ENCODE peak calls at places on chromosomes 6 and 20, in nine cellular contexts. B, V, Z, G, U, E, A, W and H are unnamed samples.

GRCh38 chr6:102051001-102051400 is 657.5 kb downstream of the GRIK2 start:
- DNase-seq in B (no peak), V (no peak), Z (no peak), G (no peak), U (no peak), E (no peak), A (no peak), W (no peak), H (no peak)

GRCh38 chr6:55528624-55529023 is 50.4 kb downstream of the HMGCLL1 start:
- DNase-seq in B (peak; percentile 5), V (peak; percentile 35), Z (peak; percentile 51), G (peak; percentile 46), U (peak; percentile 46), E (peak; percentile 18), A (peak; percentile 66), W (no peak), H (no peak)

GRCh38 chr6:10695086-10695657 is 400 bp downstream of the PAK1IP1 start:
- DNase-seq in B (no peak), V (no peak), Z (no peak), G (no peak), U (no peak), E (no peak), A (peak; percentile 9), W (no peak), H (no peak)

GRCh38 chr6:129469070-129469662 is 240.8 kb downstream of the ARHGAP18 start:
- DNase-seq in B (no peak), V (peak; percentile 7), Z (no peak), G (no peak), U (peak; percentile 37), E (no peak), A (peak; percentile 46), W (no peak), H (no peak)

GRCh38 chr20:24208652-24209051 is 220.1 kb upstream of the GGTLC1 start:
- DNase-seq in B (no peak), V (no peak), Z (no peak), G (no peak), U (no peak), E (no peak), A (peak; percentile 11), W (peak; percentile 34), H (no peak)

GRCh38 chr6:47633141-47633540 is 65.2 kb upstream of the ADGRF4 start:
- DNase-seq in B (no peak), V (no peak), Z (no peak), G (no peak), U (peak; percentile 27), E (no peak), A (peak; percentile 26), W (peak; percentile 29), H (no peak)

GRCh38 chr6:52475307-52475706 is 55.2 kb downstream of the EFHC1 start:
- DNase-seq in B (no peak), V (no peak), Z (no peak), G (no peak), U (no peak), E (no peak), A (peak; percentile 46), W (no peak), H (no peak)

GRCh38 chr6:161903584-161904232 is 629.8 kb upstream of the AGPAT4 start:
- DNase-seq in B (no peak), V (no peak), Z (no peak), G (no peak), U (no peak), E (no peak), A (no peak), W (no peak), H (no peak)

DNA sequence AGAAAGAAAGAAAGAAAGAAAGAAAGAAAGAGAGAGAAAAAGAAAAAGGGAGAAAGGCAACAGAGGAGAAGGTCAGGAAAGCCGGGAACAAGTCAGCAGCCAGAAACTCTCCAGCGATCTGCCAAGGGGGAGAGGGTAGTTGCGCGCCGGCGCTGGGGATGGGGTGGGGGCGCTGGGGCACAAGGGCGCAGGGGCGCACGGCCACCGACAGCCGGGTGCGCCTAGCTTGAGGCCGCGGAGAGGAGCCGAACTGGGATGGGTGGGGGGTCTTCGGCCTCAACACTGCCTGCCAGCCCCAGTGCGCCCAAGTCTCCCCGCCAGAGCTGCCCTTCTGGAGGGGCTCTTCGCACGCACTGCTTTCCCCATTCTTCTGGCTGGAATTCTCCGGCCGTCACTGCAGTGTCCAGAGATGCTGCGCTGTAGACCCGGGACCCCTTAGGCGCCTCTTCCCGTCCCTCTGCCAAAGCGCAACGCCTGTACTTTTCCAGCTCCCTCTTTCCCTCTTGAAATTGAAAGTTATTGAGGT is 429 bp upstream of the RSPO3 start:
- DNase-seq in B (peak; percentile 32), V (no peak), Z (no peak), G (peak; percentile 5), U (no peak), E (peak; percentile 19), A (no peak), W (peak; percentile 72), H (no peak)
- H3K4me3 ChIP-seq in B (peak overlapping the region; percentile 52), V (peak overlapping the region; percentile 56), Z (no peak overlapping the region), G (no peak overlapping the region), U (peak overlapping the region; percentile 34), E (peak overlapping the region; percentile 51), A (peak overlapping the region; percentile 59), W (peak overlapping the region; percentile 79), H (peak overlapping the region; percentile 66)

GRCh38 chr6:39312912-39313525 is 1.2 kb downstream of the KCNK17 start:
- DNase-seq in B (no peak), V (no peak), Z (no peak), G (no peak), U (no peak), E (no peak), A (no peak), W (no peak), H (peak; percentile 23)

GRCh38 chr6:39310542-39310941 is 3.7 kb downstream of the KCNK17 start:
- DNase-seq in B (no peak), V (no peak), Z (no peak), G (no peak), U (no peak), E (no peak), A (no peak), W (no peak), H (no peak)

GRCh38 chr6:39317256-39317655 is 3.0 kb upstream of the KCNK17 start:
- DNase-seq in B (no peak), V (no peak), Z (no peak), G (no peak), U (no peak), E (no peak), A (no peak), W (no peak), H (no peak)

GRCh38 chr6:39314273-39314790 is at the start of gene KCNK17:
- DNase-seq in B (no peak), V (no peak), Z (no peak), G (no peak), U (no peak), E (no peak), A (no peak), W (no peak), H (no peak)

DNA sequence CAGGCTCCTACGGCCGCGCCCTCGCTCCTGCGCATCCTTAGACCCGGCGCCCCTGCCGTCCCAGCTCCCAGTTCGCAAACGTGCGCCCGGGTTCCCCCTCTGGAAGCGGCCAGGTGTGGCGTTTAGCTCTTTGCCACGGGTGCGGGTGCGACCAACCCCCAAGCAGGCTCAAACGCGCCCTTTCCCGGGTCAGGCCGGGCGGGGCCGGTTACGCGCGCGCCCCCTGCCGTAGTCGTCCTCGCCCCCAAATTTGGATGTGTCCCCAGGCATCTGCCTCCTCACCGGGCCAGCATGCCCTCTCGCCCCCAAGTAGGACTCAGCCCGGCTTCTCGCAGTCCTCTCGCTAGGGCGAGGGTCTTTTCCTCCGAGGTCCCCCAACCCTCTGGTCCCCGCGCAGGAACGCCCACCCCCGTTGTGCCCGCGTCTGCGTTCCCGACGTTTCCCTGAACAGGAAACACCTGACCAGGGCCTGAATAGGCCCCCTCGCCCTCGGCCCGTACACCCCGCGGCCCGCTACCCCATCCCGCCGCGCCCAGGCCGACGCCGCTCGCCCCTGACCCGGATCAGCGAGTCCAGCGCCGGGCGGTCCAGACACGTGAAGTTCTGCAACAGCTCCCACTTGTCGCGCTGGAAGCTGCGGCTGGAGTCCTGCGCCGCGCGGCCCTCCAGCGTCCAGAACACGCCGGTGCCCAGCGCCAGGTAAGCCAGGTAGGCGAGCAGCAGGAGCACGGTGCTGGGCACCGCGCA is 520 bp downstream of the KCNK17 start:
- DNase-seq in B (peak; percentile 8), V (no peak), Z (no peak), G (no peak), U (no peak), E (no peak), A (no peak), W (peak; percentile 49), H (no peak)
- H3K4me3 ChIP-seq in B (no peak overlapping the region), V (no peak overlapping the region), Z (no peak overlapping the region), G (no peak overlapping the region), U (no peak overlapping the region), E (peak overlapping the region; percentile 57), A (no peak overlapping the region), W (peak overlapping the region; percentile 24), H (peak overlapping the region; percentile 31)

GRCh38 chr20:59221881-59222238 is 58.2 kb downstream of the ZNF831 start:
- DNase-seq in B (no peak), V (no peak), Z (no peak), G (no peak), U (no peak), E (no peak), A (peak; percentile 1), W (no peak), H (no peak)

GRCh38 chr20:59223750-59224149 is 60.1 kb downstream of the ZNF831 start:
- DNase-seq in B (no peak), V (no peak), Z (no peak), G (no peak), U (no peak), E (no peak), A (no peak), W (no peak), H (no peak)

GRCh38 chr20:59222239-59222981 is 58.8 kb downstream of the ZNF831 start:
- DNase-seq in B (peak; percentile 82), V (peak; percentile 57), Z (peak; percentile 33), G (peak; percentile 53), U (peak; percentile 64), E (peak; percentile 84), A (peak; percentile 83), W (peak; percentile 83), H (peak; percentile 36)

GRCh38 chr20:59221049-59221748 is 57.6 kb downstream of the ZNF831 start:
- DNase-seq in B (no peak), V (no peak), Z (no peak), G (no peak), U (no peak), E (peak; percentile 34), A (peak; percentile 4), W (no peak), H (no peak)

GRCh38 chr20:59222982-59223610 is 59.5 kb downstream of the ZNF831 start:
- DNase-seq in B (no peak), V (no peak), Z (no peak), G (no peak), U (no peak), E (no peak), A (peak; percentile 9), W (peak; percentile 21), H (no peak)
- H3K4me3 ChIP-seq in B (peak overlapping the region; percentile 27), V (no peak overlapping the region), Z (peak overlapping the region; percentile 41), G (peak overlapping the region; percentile 50), U (no peak overlapping the region), E (peak overlapping the region; percentile 64), A (no peak overlapping the region), W (peak overlapping the region; percentile 32), H (peak overlapping the region; percentile 54)

GRCh38 chr20:43669332-43669731 is 2.4 kb downstream of the MYBL2 start:
- DNase-seq in B (no peak), V (peak; percentile 7), Z (no peak), G (peak; percentile 77), U (peak; percentile 59), E (no peak), A (peak; percentile 48), W (no peak), H (no peak)

GRCh38 chr20:43667341-43668132 is 623 bp downstream of the MYBL2 start:
- DNase-seq in B (peak; percentile 23), V (no peak), Z (no peak), G (no peak), U (peak; percentile 25), E (no peak), A (no peak), W (peak; percentile 9), H (no peak)

GRCh38 chr20:43665466-43666176 is 1.3 kb upstream of the MYBL2 start:
- DNase-seq in B (no peak), V (no peak), Z (no peak), G (peak; percentile 65), U (no peak), E (no peak), A (no peak), W (no peak), H (no peak)

GRCh38 chr20:43662943-43663655 is 3.8 kb upstream of the MYBL2 start:
- DNase-seq in B (no peak), V (no peak), Z (no peak), G (peak; percentile 71), U (peak; percentile 47), E (no peak), A (no peak), W (no peak), H (no peak)

GRCh38 chr20:43666376-43667328 is at the start of gene MYBL2:
- DNase-seq in B (peak; percentile 73), V (peak; percentile 6), Z (peak; percentile 18), G (peak; percentile 40), U (peak; percentile 46), E (peak; percentile 58), A (peak; percentile 59), W (peak; percentile 90), H (no peak)
- H3K4me3 ChIP-seq in B (peak within 1 kb of the TSS; percentile 63), V (peak within 1 kb of the TSS; percentile 55), Z (peak within 1 kb of the TSS; percentile 88), G (peak within 1 kb of the TSS; percentile 70), U (peak within 1 kb of the TSS; percentile 52), E (peak within 1 kb of the TSS; percentile 54), A (peak within 1 kb of the TSS; percentile 57), W (peak within 1 kb of the TSS; percentile 16), H (peak within 1 kb of the TSS; percentile 22)